ENCODE peak calls at places on chromosomes 13 and 19, in four cellular contexts. W, K, C and G are unnamed samples.

GRCh38 chr13:62626771-62627170 is 1211.1 kb upstream of the PCDH20 start:
- DNase-seq in W (no peak), K (no peak), C (no peak), G (no peak)

GRCh38 chr13:25541434-25542123 is 169.8 kb downstream of the ATP8A2 start:
- DNase-seq in W (no peak), K (no peak), C (no peak), G (no peak)

GRCh38 chr19:28960986-28961705 is 251.8 kb downstream of the UQCRFS1 start:
- DNase-seq in W (no peak), K (peak; percentile 59), C (peak; percentile 92), G (peak; percentile 52)

GRCh38 chr13:49635599-49636433 is 7.5 kb downstream of the ARL11 start:
- DNase-seq in W (no peak), K (peak; percentile 72), C (peak; percentile 78), G (peak; percentile 38)

GRCh38 chr13:29937836-29938235 is 87.4 kb upstream of the UBL3 start:
- DNase-seq in W (no peak), K (no peak), C (no peak), G (no peak)

GRCh38 chr13:111610077-111610476 is 289.6 kb downstream of the TEX29 start:
- DNase-seq in W (no peak), K (no peak), C (no peak), G (no peak)

GRCh38 chr13:113627136-113627535 is 30.9 kb downstream of the ATP4B start:
- DNase-seq in W (no peak), K (no peak), C (no peak), G (no peak)

GRCh38 chr13:112057736-112058518 is 9.0 kb upstream of the SOX1 start:
- DNase-seq in W (no peak), K (no peak), C (no peak), G (no peak)

GRCh38 chr13:60274664-60275063 is 110.9 kb upstream of the DIAPH3 start:
- DNase-seq in W (no peak), K (no peak), C (no peak), G (no peak)

GRCh38 chr19:54102421-54103169 is at the start of gene NDUFA3:
- DNase-seq in W (peak; percentile 97), K (peak; percentile 98), C (peak; percentile 99), G (peak; percentile 100)
- TF ChIP-seq CTCF in W (no peak), K (no peak), C (no peak), G (no peak)

GRCh38 chr19:13840751-13841338 is 36.1 kb upstream of the NANOS3 start:
- DNase-seq in W (no peak), K (no peak), C (peak; percentile 55), G (no peak)

GRCh38 chr19:13839193-13839937 is 37.6 kb upstream of the NANOS3 start:
- DNase-seq in W (no peak), K (peak; percentile 78), C (peak; percentile 93), G (peak; percentile 94)

GRCh38 chr19:13839938-13840750 is 36.8 kb upstream of the NANOS3 start:
- DNase-seq in W (no peak), K (peak; percentile 50), C (peak; percentile 73), G (peak; percentile 88)

GRCh38 chr19:13838071-13838942 is 38.6 kb upstream of the NANOS3 start:
- DNase-seq in W (no peak), K (no peak), C (no peak), G (peak; percentile 8)

DNA sequence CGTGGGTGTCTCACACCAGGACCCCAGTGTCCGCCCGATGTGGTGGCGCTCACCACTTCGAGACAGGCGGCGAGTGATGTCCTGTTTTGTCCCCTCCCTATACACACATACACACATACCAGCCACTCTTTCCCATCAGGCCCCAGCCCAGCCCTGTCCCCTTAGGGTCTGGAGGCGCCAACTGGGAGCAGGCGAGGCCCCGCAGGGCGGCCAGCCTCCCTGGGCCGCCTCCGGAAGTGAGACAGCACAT is 38.1 kb upstream of the NANOS3 start:
- DNase-seq in W (no peak), K (no peak), C (no peak), G (no peak)
- H3K4me3 ChIP-seq in W (no peak overlapping the region), K (peak overlapping the region; percentile 88), C (peak overlapping the region; percentile 88), G (peak overlapping the region; percentile 93)

GRCh38 chr19:32862741-32863140 is 6.8 kb downstream of the SLC7A9 start:
- DNase-seq in W (no peak), K (no peak), C (no peak), G (no peak)

GRCh38 chr19:32861596-32861995 is 8.0 kb downstream of the SLC7A9 start:
- DNase-seq in W (no peak), K (no peak), C (no peak), G (no peak)

GRCh38 chr19:32863841-32864240 is 5.7 kb downstream of the SLC7A9 start:
- DNase-seq in W (no peak), K (no peak), C (no peak), G (no peak)

GRCh38 chr19:32863301-32863700 is 6.3 kb downstream of the SLC7A9 start:
- DNase-seq in W (no peak), K (no peak), C (no peak), G (no peak)

DNA sequence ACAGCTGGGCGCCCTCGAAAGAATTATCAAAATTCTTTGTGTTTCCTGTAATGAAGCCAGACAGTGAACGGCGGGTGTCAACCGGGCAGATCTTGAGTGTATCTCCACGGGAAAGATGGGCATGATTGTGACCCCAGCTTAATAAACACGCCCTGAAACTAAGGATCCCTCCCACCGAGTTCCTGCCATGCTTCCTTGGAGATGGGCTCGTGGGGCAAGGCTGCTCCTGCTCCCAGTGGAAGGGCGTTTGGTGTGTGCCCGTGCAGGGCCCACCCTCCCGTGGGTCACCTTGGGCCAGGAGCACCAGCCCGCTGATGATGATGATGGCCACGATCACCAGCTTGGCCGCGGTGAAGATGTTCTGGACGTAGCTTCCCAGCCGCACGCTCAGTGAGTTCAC is 7.4 kb downstream of the SLC7A9 start:
- DNase-seq in W (no peak), K (no peak), C (no peak), G (no peak)
- TF ChIP-seq CTCF in W (no peak), K (no peak), C (no peak), G (no peak)

DNA sequence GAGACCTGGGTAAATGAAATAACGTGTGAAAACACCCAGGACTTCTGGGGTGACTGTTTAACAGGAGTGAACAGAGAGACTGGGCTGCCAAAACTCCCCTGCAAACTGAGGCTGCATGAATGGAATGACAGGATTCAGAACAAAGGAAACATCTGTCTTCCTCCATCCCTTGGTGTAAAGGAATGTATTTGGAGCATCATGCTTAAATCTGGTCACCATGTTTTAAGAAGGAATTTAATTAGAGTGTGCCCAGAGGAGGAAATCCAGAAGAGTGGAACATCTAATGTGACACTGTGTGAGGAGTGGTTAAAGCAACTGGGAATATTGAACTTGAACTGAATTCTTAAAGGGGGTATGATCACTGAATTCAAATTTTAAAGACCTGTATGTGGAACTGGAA is 437.2 kb downstream of the LIG4 start:
- DNase-seq in W (no peak), K (no peak), C (no peak), G (no peak)
- H3K4me3 ChIP-seq in W (no peak overlapping the region), K (no peak overlapping the region), C (no peak overlapping the region), G (no peak overlapping the region)

GRCh38 chr13:41608779-41609178 is 151.4 kb downstream of the RGCC start:
- DNase-seq in W (no peak), K (no peak), C (no peak), G (peak; percentile 53)

GRCh38 chr13:41608111-41608510 is 150.8 kb downstream of the RGCC start:
- DNase-seq in W (no peak), K (no peak), C (no peak), G (peak; percentile 37)

GRCh38 chr13:41606646-41607045 is 149.3 kb downstream of the RGCC start:
- DNase-seq in W (no peak), K (no peak), C (no peak), G (no peak)

GRCh38 chr13:41603917-41604316 is 146.6 kb downstream of the RGCC start:
- DNase-seq in W (no peak), K (peak; percentile 88), C (peak; percentile 92), G (peak; percentile 72)

DNA sequence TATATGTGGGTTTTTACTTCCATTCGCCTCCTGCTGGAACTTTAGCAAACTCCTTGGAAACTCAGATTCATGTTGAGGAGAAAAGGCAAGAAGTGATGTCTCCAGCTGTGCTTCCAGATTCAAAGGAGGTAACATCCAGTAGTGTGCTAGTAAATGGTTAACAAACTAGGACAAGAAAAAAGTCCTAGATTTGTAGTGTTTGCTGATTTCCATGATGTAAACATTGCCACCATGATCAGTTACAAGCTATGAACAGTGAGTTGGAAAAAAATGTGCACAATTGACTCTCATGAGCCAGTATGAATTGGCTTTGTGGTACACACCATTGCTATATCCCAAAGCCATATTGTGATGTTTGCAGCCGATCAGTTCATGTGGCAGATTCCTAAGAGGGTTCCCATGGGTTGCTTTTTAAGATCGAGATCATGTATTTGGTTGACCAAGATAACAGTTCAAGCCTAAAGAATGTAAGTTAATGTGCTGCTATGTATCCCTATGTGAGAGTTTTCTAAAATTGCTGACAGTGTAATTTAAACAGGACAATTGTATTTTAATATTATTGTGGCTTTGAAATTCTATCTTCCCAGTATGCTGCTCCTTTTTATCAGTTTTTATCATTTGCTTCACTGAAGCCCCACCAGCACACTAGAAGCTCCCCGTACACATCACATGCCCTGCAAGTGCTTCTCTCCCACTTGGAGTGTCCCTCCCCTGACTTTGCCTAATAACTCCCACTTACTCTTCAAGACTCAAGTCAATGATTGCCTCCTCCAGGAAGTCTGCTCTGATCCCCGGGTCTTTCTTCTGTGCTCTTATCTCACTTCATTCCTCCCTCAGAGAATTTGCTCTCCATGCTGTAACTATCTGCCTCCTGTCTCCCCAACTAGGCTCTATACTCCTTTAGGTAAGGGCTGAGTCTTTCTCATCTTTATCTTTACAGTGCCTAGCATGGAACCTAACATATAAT is 148.3 kb downstream of the RGCC start:
- DNase-seq in W (no peak), K (no peak), C (no peak), G (no peak)
- TF ChIP-seq CTCF in W (no peak), K (peak; percentile 6), C (no peak), G (no peak)

GRCh38 chr19:51904331-51905165 is at the start of gene ZNF649:
- DNase-seq in W (peak; percentile 87), K (peak; percentile 83), C (peak; percentile 88), G (peak; percentile 95)
- H3K4me3 ChIP-seq in W (peak within 1 kb of the TSS; percentile 98), K (peak within 1 kb of the TSS; percentile 94), C (peak within 1 kb of the TSS; percentile 80), G (peak within 1 kb of the TSS; percentile 96)

DNA sequence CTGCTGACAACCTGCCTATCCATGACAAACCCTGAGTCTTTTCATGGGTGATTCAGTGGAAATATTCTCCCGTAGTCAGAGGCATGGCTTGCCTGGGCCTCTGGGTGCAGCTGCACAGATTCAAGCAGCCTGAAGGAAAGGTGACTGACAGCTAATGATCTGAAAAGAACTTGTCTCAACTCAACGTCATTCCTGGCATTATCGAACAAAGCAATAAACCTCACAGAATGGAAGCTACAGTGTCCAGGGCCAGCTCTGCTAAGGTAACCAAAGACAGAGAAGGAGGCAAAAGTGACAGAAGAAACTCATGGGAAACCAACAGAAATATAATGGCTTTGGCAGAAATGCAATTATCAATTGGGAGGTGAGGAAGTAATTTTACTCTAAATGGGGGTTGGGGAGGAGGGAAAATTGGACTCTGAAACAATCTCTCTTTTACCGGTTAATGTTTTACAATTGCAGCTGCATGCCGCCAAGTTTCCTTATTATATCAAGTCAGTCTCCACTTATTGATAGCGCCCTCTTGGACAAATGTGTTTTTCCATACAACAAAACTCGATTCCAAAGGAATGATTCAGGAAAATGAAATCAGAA is 12.9 kb downstream of the STARD13 start:
- DNase-seq in W (no peak), K (peak; percentile 43), C (no peak), G (no peak)
- TF ChIP-seq CTCF in W (no peak), K (no peak), C (no peak), G (no peak)

DNA sequence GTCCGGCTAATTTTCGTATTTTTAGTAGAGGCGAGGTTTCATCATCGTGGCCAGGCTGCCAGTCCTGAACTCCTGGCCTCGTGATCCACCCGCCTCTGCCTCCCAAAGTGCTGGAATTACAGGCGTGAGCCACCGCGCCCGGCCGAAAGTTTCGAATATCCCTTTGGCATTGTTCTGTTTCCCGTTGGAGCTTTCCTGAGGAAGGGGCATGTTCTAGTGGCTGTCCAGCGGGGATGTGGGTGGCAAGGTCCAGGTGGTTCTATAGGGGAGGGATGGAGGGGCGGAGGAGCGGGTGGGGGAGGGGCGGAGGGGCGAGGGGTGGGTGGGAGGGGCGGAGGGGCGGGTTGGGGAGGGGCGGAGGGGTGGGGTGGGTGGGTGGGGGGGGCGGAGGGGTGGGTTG is 2.1 kb upstream of the BSG start:
- DNase-seq in W (no peak), K (no peak), C (no peak), G (no peak)
- H3K4me3 ChIP-seq in W (no peak overlapping the region), K (no peak overlapping the region), C (no peak overlapping the region), G (no peak overlapping the region)